ENCODE peak calls at places on chromosomes 5 and 9, in ten cellular contexts. N is NCI-H187; H is stimulated activated naive CD8-positive, alpha-beta T cell treated with anti-CD3 and anti-CD28 coated beads, Interleukin-15, Interleukin-2, amounts not matched to agents 100 U/mL and 50 U/mL, for 24 hours; W is NCI-H446 treated with DMSO at 0.1 percent for 48 hours; D is HEK293T; Q is stimulated activated CD4-positive, alpha-beta T cell treated with anti-CD3 and anti-CD28 coated beads, Interleukin-2, amount 100 ng/mL, for 48 hours; M is OCI-LY7; B is WTC11; R is GM19239; G is GM23248. E is an unnamed sample.

GRCh38 chr5:85268194-85268593 is 883.5 kb upstream of the EDIL3 start:
- DNase-seq in R (no peak), M (no peak), G (no peak), N (no peak), D (no peak), H (no peak), W (no peak), Q (no peak), B (no peak), E (no peak)

GRCh38 chr5:179791881-179792611 is 1.7 kb upstream of the LTC4S start:
- DNase-seq in B (no peak), W (no peak), G (no peak), Q (no peak), D (no peak), H (no peak), N (no peak), M (no peak), R (no peak), E (no peak)

GRCh38 chr5:62376064-62376463 is 27.6 kb downstream of the DIMT1 start:
- DNase-seq in D (no peak), Q (no peak), R (no peak), G (peak; percentile 15), B (no peak), W (no peak), M (no peak), N (no peak), H (no peak), E (no peak)

GRCh38 chr9:124009835-124010226 is 1.7 kb upstream of the LHX2 start:
- DNase-seq in W (no peak), G (no peak), N (no peak), M (no peak), D (no peak), H (no peak), B (no peak), R (no peak), Q (no peak), E (no peak)

GRCh38 chr5:37882636-37883035 is 42.8 kb upstream of the GDNF start:
- DNase-seq in M (no peak), R (no peak), B (no peak), G (peak; percentile 17), D (no peak), Q (no peak), W (no peak), N (no peak), H (no peak), E (no peak)

GRCh38 chr5:146647656-146648199 is 131.7 kb upstream of the GPR151 start:
- DNase-seq in D (no peak), Q (no peak), M (no peak), W (peak; percentile 94), N (peak; percentile 64), H (no peak), R (no peak), B (no peak), G (peak; percentile 18), E (no peak)

GRCh38 chr9:72628191-72628590 is 106.8 kb downstream of the TMC1 start:
- DNase-seq in B (no peak), D (no peak), N (no peak), W (no peak), H (no peak), M (no peak), R (no peak), G (peak; percentile 67), Q (no peak), E (no peak)

GRCh38 chr5:14675865-14676300 is 11.4 kb downstream of the OTULIN start:
- DNase-seq in Q (no peak), H (no peak), D (no peak), R (no peak), N (no peak), W (no peak), B (no peak), M (peak; percentile 47), G (no peak), E (no peak)

GRCh38 chr5:150000990-150001659 is 586 bp downstream of the HMGXB3 start:
- DNase-seq in N (no peak), Q (peak; percentile 11), R (no peak), G (peak; percentile 89), M (peak; percentile 50), H (peak; percentile 51), D (peak; percentile 45), B (peak; percentile 60), W (no peak), E (no peak)

GRCh38 chr5:10625700-10626472 is 62.0 kb downstream of the ANKRD33B start:
- DNase-seq in D (no peak), B (no peak), W (no peak), M (no peak), N (no peak), G (no peak), R (no peak), Q (no peak), H (no peak), E (no peak)

GRCh38 chr9:134206317-134207300 is 42.2 kb upstream of the RNU6ATAC start:
- DNase-seq in N (no peak), G (no peak), Q (no peak), W (no peak), H (no peak), M (no peak), D (no peak), R (no peak), B (no peak), E (no peak)

GRCh38 chr5:173020643-173021042 is 35.5 kb upstream of the CREBRF start:
- DNase-seq in Q (no peak), M (no peak), W (no peak), G (no peak), N (no peak), D (no peak), R (no peak), H (no peak), B (no peak), E (no peak)

GRCh38 chr5:147859962-147860640 is 18.4 kb upstream of the SCGB3A2 start:
- DNase-seq in B (no peak), H (no peak), D (no peak), G (no peak), R (no peak), N (no peak), W (no peak), M (no peak), Q (no peak), E (no peak)

GRCh38 chr5:74318985-74319563 is 321.5 kb downstream of the ENC1 start:
- DNase-seq in W (no peak), M (no peak), Q (no peak), N (no peak), B (no peak), H (no peak), R (no peak), G (peak; percentile 81), D (no peak), E (no peak)

GRCh38 chr9:124221685-124222084 is 36.1 kb upstream of the NEK6 start:
- DNase-seq in H (no peak), D (no peak), B (no peak), M (no peak), N (no peak), G (no peak), W (no peak), R (no peak), Q (no peak), E (no peak)

GRCh38 chr9:4114569-4115505 is 185.0 kb downstream of the GLIS3 start:
- DNase-seq in H (no peak), M (no peak), G (peak; percentile 73), R (no peak), Q (no peak), N (no peak), W (no peak), B (no peak), D (no peak), E (no peak)

GRCh38 chr9:124835026-124835501 is 18.2 kb upstream of the WDR38 start:
- DNase-seq in G (peak; percentile 63), W (no peak), B (no peak), M (no peak), N (peak; percentile 30), R (no peak), Q (no peak), H (no peak), D (peak; percentile 38), E (peak; percentile 56)

E was measured in NCI-H510A.